ENCODE peak calls at places on chromosome 9, in four cellular contexts. G is RWPE1, O is spleen, K is upper lobe of right lung. V is an unnamed sample.

GRCh38 chr9:123718188-123718587 is 211.7 kb downstream of the DENND1A start:
- DNase-seq in G (no peak), O (no peak), K (no peak), V (no peak)

GRCh38 chr9:79693750-79694149 is 122.0 kb downstream of the TLE4 start:
- DNase-seq in G (no peak), O (no peak), K (no peak), V (no peak)

GRCh38 chr9:38423273-38423938 is 848 bp downstream of the IGFBPL1 start:
- DNase-seq in G (no peak), O (no peak), K (no peak), V (no peak)

GRCh38 chr9:114880276-114880891 is 50.0 kb downstream of the TNFSF8 start:
- DNase-seq in G (no peak), O (no peak), K (no peak), V (no peak)

GRCh38 chr9:92426501-92426900 is 2.2 kb upstream of the OMD start:
- DNase-seq in G (no peak), O (no peak), K (no peak), V (no peak)

GRCh38 chr9:6997330-6997729 is 239.6 kb downstream of the KDM4C start:
- DNase-seq in G (no peak), O (no peak), K (no peak), V (no peak)

GRCh38 chr9:79946718-79947117 is 375.0 kb downstream of the TLE4 start:
- DNase-seq in G (no peak), O (no peak), K (no peak), V (no peak)

GRCh38 chr9:13189362-13189761 is 90.1 kb downstream of the MPDZ start:
- DNase-seq in G (no peak), O (no peak), K (no peak), V (no peak)

GRCh38 chr9:76297721-76298239 is 96.4 kb downstream of the RFK start:
- DNase-seq in G (no peak), O (no peak), K (no peak), V (peak; percentile 51)

GRCh38 chr9:117487555-117488175 is 72.8 kb upstream of the ASTN2 start:
- DNase-seq in G (peak; percentile 78), O (peak; percentile 86), K (peak; percentile 86), V (peak; percentile 80)

GRCh38 chr9:117448066-117448465 is 33.2 kb upstream of the ASTN2 start:
- DNase-seq in G (no peak), O (no peak), K (no peak), V (no peak)

GRCh38 chr9:118522093-118523028 is 818.2 kb downstream of the TLR4 start:
- DNase-seq in G (peak; percentile 25), O (no peak), K (peak; percentile 49), V (peak; percentile 68)

DNA sequence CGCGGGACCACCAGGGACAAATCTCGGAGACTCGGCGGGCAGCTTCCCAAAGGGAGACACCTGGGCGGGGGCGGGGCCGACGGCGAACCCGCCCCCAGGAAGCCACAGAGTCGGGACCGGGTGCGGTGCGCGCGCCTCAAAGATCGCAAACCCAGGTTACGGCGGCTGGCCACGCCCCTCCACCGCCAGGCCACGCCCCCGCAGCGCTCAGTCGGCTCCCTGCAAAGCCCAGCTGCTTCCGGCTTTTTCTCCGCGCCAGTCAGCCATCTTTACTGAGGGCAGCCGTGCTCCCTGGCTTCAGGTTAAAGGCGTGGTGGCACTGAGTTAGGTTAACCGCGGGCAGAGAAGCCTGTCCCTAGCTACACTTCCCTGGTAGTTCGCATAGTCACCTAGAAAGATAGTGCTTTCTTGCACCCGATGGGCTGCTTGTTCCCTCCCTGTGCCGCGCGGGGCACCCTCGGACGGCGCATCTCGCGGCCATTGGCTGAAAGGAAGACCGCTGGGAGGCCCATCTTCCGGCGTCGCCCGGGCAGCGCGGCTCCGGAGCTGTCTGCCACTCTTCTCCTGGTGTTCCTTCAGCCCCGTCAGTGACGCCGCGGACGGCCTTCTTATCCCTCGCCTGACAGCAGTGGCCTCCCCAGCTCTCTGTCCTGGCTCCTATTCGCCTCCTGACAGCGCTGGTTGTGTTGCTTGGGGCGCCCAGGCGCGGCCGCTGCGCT is at the start of gene TBC1D2:
- DNase-seq in G (peak; percentile 98), O (peak; percentile 99), K (peak; percentile 98), V (peak; percentile 97)
- TF ChIP-seq CTCF in G (no peak), O (no peak), K (peak; percentile 26), V (peak; percentile 10)

GRCh38 chr9:17230646-17231045 is 95.8 kb downstream of the CNTLN start:
- DNase-seq in G (no peak), O (no peak), K (no peak), V (no peak)

GRCh38 chr9:17236147-17236546 is 101.3 kb downstream of the CNTLN start:
- DNase-seq in G (no peak), O (no peak), K (no peak), V (no peak)
- H3K27ac ChIP-seq in G (no peak overlapping the region), O (no peak overlapping the region), K (no peak overlapping the region), V (no peak overlapping the region)

GRCh38 chr9:91001146-91001611 is 199.6 kb downstream of the SYK start:
- DNase-seq in G (peak; percentile 99), O (no peak), K (no peak), V (no peak)

GRCh38 chr9:91006046-91006445 is 204.4 kb downstream of the SYK start:
- DNase-seq in G (no peak), O (no peak), K (no peak), V (no peak)

GRCh38 chr9:91004992-91005391 is 203.4 kb downstream of the SYK start:
- DNase-seq in G (no peak), O (no peak), K (no peak), V (no peak)

GRCh38 chr9:91008568-91008967 is 206.9 kb downstream of the SYK start:
- DNase-seq in G (no peak), O (no peak), K (no peak), V (no peak)

DNA sequence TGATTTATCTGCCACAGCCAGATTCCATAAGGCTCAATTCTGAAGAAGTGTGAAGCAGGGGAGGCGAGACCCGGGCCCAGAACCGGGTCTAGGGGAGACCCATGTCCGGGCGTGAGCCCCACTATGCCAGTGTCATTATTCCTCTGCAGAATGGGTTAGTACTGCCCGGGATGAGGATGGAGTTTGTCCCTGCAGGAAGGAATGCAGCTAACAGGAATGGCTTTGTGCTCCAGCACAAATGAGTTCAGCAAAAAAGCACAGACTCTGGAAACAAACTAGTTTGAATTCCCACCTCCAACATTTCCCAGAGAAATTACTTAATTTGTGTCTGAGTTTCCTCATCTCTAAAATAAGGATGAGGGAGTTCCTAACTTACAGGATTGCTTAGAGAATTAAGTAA is 202.9 kb downstream of the SYK start:
- DNase-seq in G (no peak), O (no peak), K (no peak), V (no peak)
- TF ChIP-seq CTCF in G (no peak), O (no peak), K (no peak), V (no peak)

GRCh38 chr9:133236291-133237071 is 27.4 kb upstream of the OBP2B start:
- DNase-seq in G (no peak), O (peak; percentile 73), K (no peak), V (peak; percentile 20)
- H3K27ac ChIP-seq in G (peak overlapping the region; percentile 28), O (peak overlapping the region; percentile 81), K (peak overlapping the region; percentile 45), V (no peak overlapping the region)

DNA sequence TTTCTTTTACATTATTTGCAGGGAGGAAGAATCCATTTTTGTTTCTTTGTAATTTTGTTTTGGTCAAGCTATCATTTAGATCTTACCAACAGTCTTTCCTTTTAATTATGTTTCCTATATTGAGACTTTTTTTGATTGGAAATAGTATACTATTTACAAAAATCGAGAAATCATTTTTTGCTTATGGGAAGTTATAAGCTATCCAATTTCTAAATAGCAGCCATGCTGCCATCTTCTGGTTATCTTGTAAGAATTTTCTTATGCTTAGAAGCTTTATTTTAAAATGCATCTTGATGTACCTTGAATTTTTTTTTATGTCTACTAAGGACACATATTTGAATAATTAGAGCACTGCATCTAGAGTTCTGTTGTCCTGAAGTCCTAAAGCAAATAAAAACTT is 821.2 kb downstream of the PTPRD start:
- DNase-seq in G (no peak), O (no peak), K (no peak), V (no peak)
- TF ChIP-seq CTCF in G (peak; percentile 17), O (no peak), K (peak; percentile 18), V (no peak)

DNA sequence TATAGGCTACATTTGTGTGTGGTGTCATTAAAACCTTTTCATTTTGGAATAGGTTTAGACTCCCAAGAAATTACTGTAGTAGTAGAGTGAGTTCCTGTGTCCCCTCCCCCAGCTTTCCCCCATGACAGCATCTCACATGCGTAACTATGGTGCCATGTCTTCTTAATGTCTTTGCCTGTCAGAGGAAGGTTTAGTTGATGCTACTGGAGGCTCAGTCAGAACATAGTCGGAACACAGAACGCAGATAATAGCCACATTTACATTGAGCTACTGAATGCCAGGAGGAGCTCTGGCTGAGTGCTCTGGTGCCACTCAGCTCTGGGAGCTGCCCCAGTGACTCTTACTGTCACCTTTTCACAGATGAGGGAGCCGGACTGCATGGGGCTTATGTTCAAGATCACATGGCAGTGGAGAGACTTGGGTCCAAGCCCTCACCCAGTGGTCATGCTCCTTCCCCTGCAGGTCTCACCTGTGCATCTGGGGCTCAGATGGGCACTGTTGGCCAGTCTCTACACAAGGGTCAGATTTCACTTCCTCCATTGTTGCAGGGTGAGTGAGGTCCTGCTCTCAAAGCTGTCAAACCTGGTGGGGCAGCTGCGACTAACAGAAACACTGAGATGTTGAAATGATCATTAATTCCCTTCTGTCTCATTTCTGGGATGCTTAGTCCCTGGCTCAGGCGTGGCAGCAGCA is 223.7 kb downstream of the AOPEP start:
- DNase-seq in G (no peak), O (no peak), K (no peak), V (no peak)
- H3K27ac ChIP-seq in G (peak overlapping the region; percentile 71), O (peak overlapping the region; percentile 77), K (no peak overlapping the region), V (peak overlapping the region; percentile 41)